ENCODE peak calls at places on chromosomes 5 and 9, in eight cellular contexts. One of them, this sample, is unnamed.

GRCh38 chr5:96924016-96924443 is 11.8 kb upstream of the LNPEP start:
- DNase-seq in MM.1S: no peak
- DNase-seq in HT1080: no peak
- DNase-seq in suprapubic skin: no peak
- DNase-seq in naive thymus-derived CD8-positive, alpha-beta T cell: peak; percentile 71
- DNase-seq in fibroblast of the aortic adventitia: no peak
- DNase-seq in naive B cell: no peak
- DNase-seq in NCI-H1105 treated with DMSO at 0.1 percent for 48 hours: no peak
- DNase-seq in this sample: no peak

GRCh38 chr5:150114773-150115408 is 28.5 kb upstream of the CSF1R start:
- DNase-seq in HT1080: no peak
- DNase-seq in naive B cell: no peak
- DNase-seq in naive thymus-derived CD8-positive, alpha-beta T cell: no peak
- DNase-seq in NCI-H1105 treated with DMSO at 0.1 percent for 48 hours: no peak
- DNase-seq in fibroblast of the aortic adventitia: no peak
- DNase-seq in suprapubic skin: no peak
- DNase-seq in MM.1S: no peak
- DNase-seq in this sample: no peak

GRCh38 chr9:78292026-78292425 is 4.9 kb upstream of the PSAT1 start:
- DNase-seq in naive B cell: no peak
- DNase-seq in fibroblast of the aortic adventitia: no peak
- DNase-seq in MM.1S: no peak
- DNase-seq in suprapubic skin: no peak
- DNase-seq in NCI-H1105 treated with DMSO at 0.1 percent for 48 hours: no peak
- DNase-seq in naive thymus-derived CD8-positive, alpha-beta T cell: no peak
- DNase-seq in HT1080: no peak
- DNase-seq in this sample: no peak

GRCh38 chr5:136053336-136054121 is 24.7 kb downstream of the TGFBI start:
- DNase-seq in suprapubic skin: no peak
- DNase-seq in naive thymus-derived CD8-positive, alpha-beta T cell: no peak
- DNase-seq in naive B cell: no peak
- DNase-seq in MM.1S: no peak
- DNase-seq in fibroblast of the aortic adventitia: peak; percentile 94
- DNase-seq in HT1080: peak; percentile 98
- DNase-seq in NCI-H1105 treated with DMSO at 0.1 percent for 48 hours: no peak
- DNase-seq in this sample: no peak

GRCh38 chr5:80324912-80325311 is 5.1 kb downstream of the SPZ1 start:
- DNase-seq in MM.1S: no peak
- DNase-seq in HT1080: no peak
- DNase-seq in suprapubic skin: no peak
- DNase-seq in fibroblast of the aortic adventitia: no peak
- DNase-seq in NCI-H1105 treated with DMSO at 0.1 percent for 48 hours: no peak
- DNase-seq in naive B cell: no peak
- DNase-seq in naive thymus-derived CD8-positive, alpha-beta T cell: no peak
- DNase-seq in this sample: no peak

GRCh38 chr5:139263431-139263975 is 30.0 kb upstream of the MATR3 start:
- DNase-seq in naive thymus-derived CD8-positive, alpha-beta T cell: no peak
- DNase-seq in fibroblast of the aortic adventitia: no peak
- DNase-seq in suprapubic skin: no peak
- DNase-seq in NCI-H1105 treated with DMSO at 0.1 percent for 48 hours: no peak
- DNase-seq in HT1080: no peak
- DNase-seq in MM.1S: no peak
- DNase-seq in naive B cell: no peak
- DNase-seq in this sample: no peak

GRCh38 chr5:122150128-122150685 is 20.9 kb downstream of the ZNF474 start:
- DNase-seq in MM.1S: no peak
- DNase-seq in naive thymus-derived CD8-positive, alpha-beta T cell: no peak
- DNase-seq in suprapubic skin: no peak
- DNase-seq in naive B cell: no peak
- DNase-seq in NCI-H1105 treated with DMSO at 0.1 percent for 48 hours: no peak
- DNase-seq in fibroblast of the aortic adventitia: peak; percentile 82
- DNase-seq in HT1080: no peak
- DNase-seq in this sample: no peak

GRCh38 chr9:90974643-90975245 is 173.1 kb downstream of the SYK start:
- DNase-seq in HT1080: no peak
- DNase-seq in naive thymus-derived CD8-positive, alpha-beta T cell: no peak
- DNase-seq in suprapubic skin: no peak
- DNase-seq in fibroblast of the aortic adventitia: no peak
- DNase-seq in NCI-H1105 treated with DMSO at 0.1 percent for 48 hours: no peak
- DNase-seq in MM.1S: no peak
- DNase-seq in naive B cell: no peak
- DNase-seq in this sample: no peak

GRCh38 chr9:124428751-124429529 is 13.7 kb upstream of the PSMB7 start:
- DNase-seq in naive B cell: no peak
- DNase-seq in MM.1S: no peak
- DNase-seq in suprapubic skin: peak; percentile 75
- DNase-seq in naive thymus-derived CD8-positive, alpha-beta T cell: no peak
- DNase-seq in NCI-H1105 treated with DMSO at 0.1 percent for 48 hours: no peak
- DNase-seq in fibroblast of the aortic adventitia: no peak
- DNase-seq in HT1080: no peak
- DNase-seq in this sample: peak; percentile 91

GRCh38 chr9:133959171-133959570 is 33.0 kb downstream of the VAV2 start:
- DNase-seq in MM.1S: no peak
- DNase-seq in naive B cell: no peak
- DNase-seq in naive thymus-derived CD8-positive, alpha-beta T cell: peak; percentile 45
- DNase-seq in NCI-H1105 treated with DMSO at 0.1 percent for 48 hours: no peak
- DNase-seq in fibroblast of the aortic adventitia: no peak
- DNase-seq in suprapubic skin: no peak
- DNase-seq in HT1080: no peak
- DNase-seq in this sample: no peak

GRCh38 chr9:109730228-109730627 is 49.8 kb upstream of the PALM2AKAP2 start:
- DNase-seq in MM.1S: no peak
- DNase-seq in NCI-H1105 treated with DMSO at 0.1 percent for 48 hours: peak; percentile 70
- DNase-seq in fibroblast of the aortic adventitia: peak; percentile 7
- DNase-seq in naive thymus-derived CD8-positive, alpha-beta T cell: no peak
- DNase-seq in HT1080: no peak
- DNase-seq in suprapubic skin: no peak
- DNase-seq in naive B cell: no peak
- DNase-seq in this sample: peak; percentile 19

GRCh38 chr5:118984602-118985001 is 3.7 kb downstream of the DTWD2 start:
- DNase-seq in HT1080: peak; percentile 36
- DNase-seq in naive B cell: no peak
- DNase-seq in fibroblast of the aortic adventitia: peak; percentile 23
- DNase-seq in naive thymus-derived CD8-positive, alpha-beta T cell: no peak
- DNase-seq in MM.1S: no peak
- DNase-seq in suprapubic skin: no peak
- DNase-seq in NCI-H1105 treated with DMSO at 0.1 percent for 48 hours: no peak
- DNase-seq in this sample: no peak